ENCODE peak calls at places on chromosomes 7 and 10, in seven cellular contexts. V, P, D, Q, E, S and A are unnamed samples.

GRCh38 chr10:49298990-49299815 is at the start of gene C10orf71:
- DNase-seq in V (no peak), P (no peak), D (no peak), Q (peak), E (no peak), S (no peak), A (no peak)

GRCh38 chr10:67802767-67803538 is 35.0 kb downstream of the DNAJC12 start:
- DNase-seq in V (no peak), P (no peak), D (no peak), Q (no peak), E (no peak), S (no peak), A (no peak)

GRCh38 chr10:9853405-9854010 is 1164.2 kb upstream of the CELF2 start:
- DNase-seq in V (no peak), P (no peak), D (no peak), Q (no peak), E (no peak), S (no peak), A (no peak)

GRCh38 chr10:44788147-44788819 is 122.9 kb upstream of the TMEM72 start:
- DNase-seq in V (no peak), P (no peak), D (no peak), Q (no peak), E (no peak), S (no peak), A (no peak)

GRCh38 chr7:111362660-111363059 is 199.6 kb downstream of the IMMP2L start:
- DNase-seq in V (no peak), P (no peak), D (no peak), Q (no peak), E (no peak), S (peak), A (no peak)

GRCh38 chr7:159042639-159043101 is 102.0 kb downstream of the VIPR2 start:
- DNase-seq in V (no peak), P (no peak), D (no peak), Q (no peak), E (no peak), S (no peak), A (no peak)

GRCh38 chr7:102451371-102452054 is 13.2 kb downstream of the ALKBH4 start:
- DNase-seq in V (no peak), P (no peak), D (no peak), Q (peak), E (no peak), S (no peak), A (no peak)

GRCh38 chr10:124539935-124540641 is 78.5 kb downstream of the LHPP start:
- DNase-seq in V (no peak), P (peak), D (peak), Q (peak), E (peak), S (peak), A (peak)

GRCh38 chr7:132412435-132412834 is 163.8 kb downstream of the PLXNA4 start:
- DNase-seq in V (no peak), P (no peak), D (no peak), Q (no peak), E (no peak), S (no peak), A (no peak)

GRCh38 chr7:91894781-91895480 is 14.4 kb upstream of the MTERF1 start:
- DNase-seq in V (no peak), P (no peak), D (no peak), Q (no peak), E (no peak), S (no peak), A (no peak)

GRCh38 chr10:124092270-124093075 is 925 bp downstream of the CHST15 start:
- DNase-seq in V (no peak), P (peak), D (peak), Q (peak), E (peak), S (peak), A (no peak)

GRCh38 chr10:31490858-31491504 is 172.0 kb downstream of the ZEB1 start:
- DNase-seq in V (peak), P (no peak), D (no peak), Q (peak), E (no peak), S (peak), A (no peak)